ENCODE peak calls at places on chromosome 10, in four cellular contexts. A is PC-3, I is HCT116, C is choroid plexus epithelial cell. K is an unnamed sample.

GRCh38 chr10:12487366-12487765 is 138.0 kb downstream of the CAMK1D start:
- DNase-seq in A (no peak), C (no peak), I (no peak), K (no peak)

GRCh38 chr10:70391654-70392053 is 9.2 kb upstream of the LRRC20 start:
- DNase-seq in C (no peak), I (no peak), A (no peak), K (no peak)

GRCh38 chr10:133224076-133224475 is 5.9 kb upstream of the UTF1 start:
- DNase-seq in I (no peak), A (no peak), C (no peak), K (no peak)

GRCh38 chr10:46541017-46541661 is 15.3 kb downstream of the GPRIN2 start:
- DNase-seq in C (peak; percentile 49), A (no peak), I (no peak), K (peak; percentile 82)

GRCh38 chr10:44398271-44398670 is 13.4 kb upstream of the CXCL12 start:
- DNase-seq in C (no peak), A (no peak), I (no peak), K (no peak)

GRCh38 chr10:131846224-131847101 is 54.3 kb upstream of the PPP2R2D start:
- DNase-seq in A (no peak), I (no peak), C (no peak), K (no peak)

GRCh38 chr10:11016959-11017574 is 605 bp upstream of the CELF2 start:
- DNase-seq in A (no peak), C (no peak), I (no peak), K (no peak)

GRCh38 chr10:85795460-85795859 is 571.1 kb downstream of the GRID1 start:
- DNase-seq in C (no peak), I (no peak), A (no peak), K (no peak)

GRCh38 chr10:96651998-96652431 is 65.2 kb upstream of the TM9SF3 start:
- DNase-seq in I (no peak), A (no peak), C (no peak), K (no peak)

GRCh38 chr10:103204353-103205255 is 11.5 kb upstream of the NT5C2 start:
- DNase-seq in C (peak; percentile 75), A (no peak), I (no peak), K (peak; percentile 6)

GRCh38 chr10:70649526-70649925 is 22.8 kb upstream of the ADAMTS14 start:
- DNase-seq in A (peak; percentile 99), I (no peak), C (peak; percentile 79), K (no peak)

GRCh38 chr10:132115736-132116135 is 50.0 kb downstream of the JAKMIP3 start:
- DNase-seq in C (peak; percentile 31), I (no peak), A (no peak), K (no peak)

GRCh38 chr10:94286898-94287297 is 75.8 kb downstream of the NOC3L start:
- DNase-seq in I (no peak), A (no peak), C (peak; percentile 70), K (no peak)

GRCh38 chr10:123945506-123945905 is 53.9 kb upstream of the CPXM2 start:
- DNase-seq in I (peak; percentile 63), A (peak; percentile 47), C (peak; percentile 15), K (no peak)

GRCh38 chr10:73591935-73592699 is 975 bp upstream of the USP54 start:
- DNase-seq in C (peak; percentile 79), I (peak; percentile 48), A (peak; percentile 95), K (peak; percentile 21)

GRCh38 chr10:87538092-87538795 is 33.6 kb downstream of the MINPP1 start:
- DNase-seq in I (no peak), C (no peak), A (no peak), K (no peak)

GRCh38 chr10:14623931-14624330 is 150.8 kb downstream of the FAM107B start:
- DNase-seq in A (no peak), I (no peak), C (no peak), K (no peak)

GRCh38 chr10:16891375-16892313 is 74.4 kb upstream of the RSU1 start:
- DNase-seq in I (peak; percentile 92), C (peak; percentile 67), A (peak; percentile 77), K (peak; percentile 52)

GRCh38 chr10:62437696-62438095 is 63.5 kb downstream of the ZNF365 start:
- DNase-seq in A (peak; percentile 100), C (peak; percentile 86), I (peak; percentile 53), K (peak; percentile 26)

GRCh38 chr10:23270531-23270930 is 74.1 kb downstream of the C10orf67 start:
- DNase-seq in I (no peak), A (no peak), C (no peak), K (no peak)

GRCh38 chr10:79483299-79483698 is 29.0 kb upstream of the EIF5AL1 start:
- DNase-seq in C (no peak), A (no peak), I (no peak), K (no peak)

GRCh38 chr10:75967491-75967890 is 536.1 kb downstream of the LRMDA start:
- DNase-seq in C (no peak), I (no peak), A (no peak), K (peak; percentile 6)

GRCh38 chr10:130361351-130362105 is 225.3 kb downstream of the GLRX3 start:
- DNase-seq in C (no peak), I (no peak), A (no peak), K (no peak)

GRCh38 chr10:58756126-58756525 is 243.5 kb downstream of the BICC1 start:
- DNase-seq in A (no peak), I (no peak), C (peak; percentile 84), K (no peak)

GRCh38 chr10:117362313-117362712 is 12.9 kb downstream of the PDZD8 start:
- DNase-seq in A (peak; percentile 32), I (no peak), C (no peak), K (no peak)

GRCh38 chr10:95312264-95312663 is 21.5 kb upstream of the PDLIM1 start:
- DNase-seq in A (no peak), I (no peak), C (no peak), K (no peak)

GRCh38 chr10:58266003-58266825 is 1.5 kb downstream of the IPMK start:
- DNase-seq in I (no peak), C (peak; percentile 75), A (peak; percentile 64), K (no peak)

GRCh38 chr10:7150349-7150748 is 260.5 kb downstream of the SFMBT2 start:
- DNase-seq in A (no peak), C (no peak), I (no peak), K (no peak)

GRCh38 chr10:7151538-7151937 is 259.3 kb downstream of the SFMBT2 start:
- DNase-seq in A (no peak), I (no peak), C (no peak), K (no peak)

GRCh38 chr10:7153750-7154149 is 257.1 kb downstream of the SFMBT2 start:
- DNase-seq in A (peak; percentile 42), C (peak; percentile 4), I (no peak), K (no peak)

GRCh38 chr10:7152341-7152740 is 258.5 kb downstream of the SFMBT2 start:
- DNase-seq in A (no peak), C (no peak), I (no peak), K (no peak)

GRCh38 chr10:7152982-7153381 is 257.9 kb downstream of the SFMBT2 start:
- DNase-seq in I (no peak), A (no peak), C (no peak), K (no peak)
- TF ChIP-seq CTCF in I (no peak), A (no peak), C (no peak), K (no peak)

DNA sequence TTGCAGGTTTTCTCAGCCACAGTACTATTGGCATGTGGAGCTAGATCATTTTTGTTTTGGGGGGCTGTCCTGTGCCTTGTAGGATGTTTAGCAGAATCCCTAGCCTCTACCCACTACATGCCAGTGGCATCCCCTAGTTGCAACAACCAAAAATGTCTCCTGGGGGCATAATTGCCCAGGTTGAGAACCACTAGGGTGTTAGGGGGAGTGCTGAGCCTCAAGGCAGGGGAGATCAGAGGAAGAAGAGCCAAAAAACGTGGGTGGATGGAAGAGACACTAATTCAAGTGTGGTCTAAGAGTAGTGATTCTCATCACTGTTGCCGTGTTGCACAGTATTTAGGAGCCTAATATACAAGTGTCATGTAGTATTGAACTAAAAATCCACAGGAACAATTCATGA is 31.7 kb upstream of the CCNY start:
- DNase-seq in A (peak; percentile 36), C (no peak), I (no peak), K (no peak)
- TF ChIP-seq CTCF in A (peak; percentile 56), C (no peak), I (no peak), K (no peak)

GRCh38 chr10:77036993-77037734 is 600.4 kb downstream of the KCNMA1 start:
- DNase-seq in C (peak; percentile 22), I (peak; percentile 51), A (peak; percentile 74), K (peak; percentile 31)
- TF ChIP-seq CTCF in C (peak; percentile 59), I (peak; percentile 80), A (peak; percentile 100), K (peak; percentile 71)

DNA sequence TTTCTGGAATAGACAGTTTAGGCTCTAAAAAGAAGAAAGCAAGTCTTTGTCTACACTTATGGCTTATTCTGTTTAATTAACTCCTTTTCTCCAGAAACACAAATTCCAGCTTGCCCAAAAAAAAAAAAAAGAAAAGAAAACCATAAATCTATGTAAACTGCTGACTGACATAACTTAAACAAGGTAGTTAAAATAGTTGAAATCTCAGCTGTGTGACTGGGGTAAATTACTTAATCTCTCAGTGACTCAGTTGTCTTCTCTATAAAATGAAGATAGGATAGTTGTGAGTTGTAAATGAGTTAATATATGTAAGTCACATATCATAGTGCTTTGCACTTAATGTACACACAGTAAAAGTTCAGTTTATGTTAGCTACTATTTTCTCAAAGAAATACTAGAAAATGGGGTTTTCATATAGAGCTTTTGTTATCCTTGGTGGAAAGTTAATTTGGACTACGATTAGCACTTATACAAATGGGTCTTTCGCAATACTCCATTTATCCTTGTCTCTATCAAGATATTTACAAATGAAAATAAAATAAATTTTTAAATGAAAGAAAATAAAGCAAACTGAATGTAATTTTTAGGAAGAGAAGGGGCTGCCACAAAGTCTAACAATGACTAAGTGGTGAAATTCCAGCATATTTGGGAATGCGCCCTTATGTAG is 200.9 kb downstream of the MBL2 start:
- DNase-seq in I (no peak), A (no peak), C (no peak), K (no peak)
- TF ChIP-seq CTCF in I (no peak), A (no peak), C (no peak), K (no peak)

GRCh38 chr10:49252313-49253034 is 46.5 kb upstream of the C10orf71 start:
- DNase-seq in C (no peak), I (no peak), A (peak; percentile 31), K (no peak)
- TF ChIP-seq CTCF in C (no peak), I (no peak), A (no peak), K (no peak)